ENCODE peak calls at places on chromosomes 2 and 18, in five cellular contexts. G is spleen, A is tibial artery, N is MG63, L is AG04450. J is an unnamed sample.

GRCh38 chr2:237692601-237693079 is 65.3 kb downstream of the LRRFIP1 start:
- DNase-seq in A (peak; percentile 80), G (peak; percentile 91), N (peak; percentile 53), L (no peak), J (peak; percentile 75)

GRCh38 chr2:232147440-232148077 is 186.0 kb downstream of the DIS3L2 start:
- DNase-seq in G (no peak), L (no peak), A (no peak), N (no peak), J (no peak)

GRCh38 chr2:100757621-100758394 is 62.1 kb upstream of the NPAS2 start:
- DNase-seq in G (no peak), L (peak; percentile 84), N (peak; percentile 68), A (no peak), J (no peak)

GRCh38 chr2:5150871-5151270 is 541.3 kb upstream of the SOX11 start:
- DNase-seq in A (no peak), N (no peak), G (no peak), L (no peak), J (no peak)

GRCh38 chr18:54296017-54296416 is 26.7 kb downstream of the POLI start:
- DNase-seq in G (no peak), A (no peak), L (no peak), N (no peak), J (no peak)

GRCh38 chr18:7871560-7872456 is 304.7 kb downstream of the PTPRM start:
- DNase-seq in N (no peak), L (no peak), A (no peak), G (no peak), J (no peak)

GRCh38 chr2:25982273-25982967 is at the start of gene KIF3C:
- DNase-seq in A (peak; percentile 72), N (peak; percentile 66), G (peak; percentile 93), L (no peak), J (peak; percentile 81)

GRCh38 chr18:8988262-8988871 is 114.1 kb upstream of the NDUFV2 start:
- DNase-seq in L (no peak), A (peak; percentile 73), N (peak; percentile 38), G (peak; percentile 81), J (peak; percentile 66)

GRCh38 chr18:80175451-80176235 is 66.6 kb downstream of the ADNP2 start:
- DNase-seq in N (no peak), L (no peak), A (peak; percentile 51), G (no peak), J (no peak)

GRCh38 chr2:23599691-23600090 is 214.7 kb downstream of the KLHL29 start:
- DNase-seq in L (no peak), N (no peak), G (peak; percentile 22), A (peak; percentile 20), J (no peak)

GRCh38 chr2:8300905-8301304 is 381.0 kb upstream of the ID2 start:
- DNase-seq in N (no peak), A (no peak), G (no peak), L (no peak), J (no peak)

GRCh38 chr2:237944302-237944701 is 22.5 kb upstream of the UBE2F start:
- DNase-seq in L (no peak), A (peak; percentile 47), G (no peak), N (no peak), J (no peak)

GRCh38 chr2:101012706-101013181 is 10.7 kb downstream of the RPL31 start:
- DNase-seq in A (no peak), G (no peak), N (no peak), L (no peak), J (no peak)

GRCh38 chr2:66364495-66364992 is 70.4 kb upstream of the MEIS1 start:
- DNase-seq in N (peak; percentile 63), A (no peak), L (no peak), G (no peak), J (no peak)

GRCh38 chr2:218745160-218745558 is 34.5 kb downstream of the TTLL4 start:
- DNase-seq in G (no peak), L (no peak), A (no peak), N (no peak), J (no peak)

GRCh38 chr2:55585451-55586079 is 31.9 kb downstream of the PPP4R3B start:
- DNase-seq in L (peak; percentile 13), N (no peak), A (no peak), G (no peak), J (no peak)

GRCh38 chr18:41378628-41379027 is 576.4 kb upstream of the PIK3C3 start:
- DNase-seq in A (no peak), L (peak; percentile 44), N (peak; percentile 7), G (no peak), J (no peak)

GRCh38 chr2:226895579-226895978 is 59.7 kb downstream of the RHBDD1 start:
- DNase-seq in G (no peak), A (no peak), L (no peak), N (no peak), J (no peak)

GRCh38 chr18:56235061-56235772 is 403.2 kb downstream of the TXNL1 start:
- DNase-seq in L (no peak), G (no peak), A (no peak), N (no peak), J (no peak)

GRCh38 chr18:13823707-13824395 is at the start of gene MC5R:
- DNase-seq in G (peak; percentile 91), L (no peak), N (peak; percentile 61), A (peak; percentile 72), J (peak; percentile 68)

GRCh38 chr2:228535396-228535795 is 353.9 kb upstream of the SPHKAP start:
- DNase-seq in L (no peak), G (no peak), A (no peak), N (no peak), J (no peak)

GRCh38 chr2:225090746-225091145 is 48.5 kb upstream of the DOCK10 start:
- DNase-seq in N (no peak), G (no peak), A (no peak), L (no peak), J (no peak)

GRCh38 chr2:42368817-42369550 is 8.0 kb upstream of the COX7A2L start:
- DNase-seq in A (no peak), G (no peak), L (no peak), N (no peak), J (no peak)

GRCh38 chr2:71711470-71711857 is 258.1 kb downstream of the DYSF start:
- DNase-seq in A (peak; percentile 67), L (no peak), N (peak; percentile 87), G (no peak), J (no peak)

GRCh38 chr2:65159921-65160320 is 30.0 kb upstream of the RAB1A start:
- DNase-seq in N (no peak), G (no peak), A (no peak), L (no peak), J (no peak)

GRCh38 chr2:26617259-26618083 is 23.7 kb downstream of the CIB4 start:
- DNase-seq in N (no peak), A (peak; percentile 39), L (no peak), G (peak; percentile 27), J (no peak)

GRCh38 chr18:23306842-23307241 is 146.2 kb upstream of the RIOK3 start:
- DNase-seq in N (no peak), G (no peak), A (no peak), L (no peak), J (no peak)

GRCh38 chr18:23302852-23303527 is 150.1 kb upstream of the RIOK3 start:
- DNase-seq in A (no peak), L (no peak), N (no peak), G (no peak), J (no peak)

GRCh38 chr18:23301971-23302370 is 151.1 kb upstream of the RIOK3 start:
- DNase-seq in N (no peak), G (no peak), L (no peak), A (no peak), J (no peak)

GRCh38 chr18:23300211-23300887 is 152.7 kb upstream of the RIOK3 start:
- DNase-seq in G (no peak), N (peak; percentile 52), L (no peak), A (no peak), J (no peak)

GRCh38 chr18:23302514-23302851 is 150.6 kb upstream of the RIOK3 start:
- DNase-seq in A (no peak), L (no peak), N (no peak), G (no peak), J (no peak)
- H3K9me3 ChIP-seq in A (no peaks in the 10 kb centered on the region), L (peaks cover 2% of the 10 kb centered on the region), N (no peaks in the 10 kb centered on the region), G (no peaks in the 10 kb centered on the region), J (no peaks in the 10 kb centered on the region)

DNA sequence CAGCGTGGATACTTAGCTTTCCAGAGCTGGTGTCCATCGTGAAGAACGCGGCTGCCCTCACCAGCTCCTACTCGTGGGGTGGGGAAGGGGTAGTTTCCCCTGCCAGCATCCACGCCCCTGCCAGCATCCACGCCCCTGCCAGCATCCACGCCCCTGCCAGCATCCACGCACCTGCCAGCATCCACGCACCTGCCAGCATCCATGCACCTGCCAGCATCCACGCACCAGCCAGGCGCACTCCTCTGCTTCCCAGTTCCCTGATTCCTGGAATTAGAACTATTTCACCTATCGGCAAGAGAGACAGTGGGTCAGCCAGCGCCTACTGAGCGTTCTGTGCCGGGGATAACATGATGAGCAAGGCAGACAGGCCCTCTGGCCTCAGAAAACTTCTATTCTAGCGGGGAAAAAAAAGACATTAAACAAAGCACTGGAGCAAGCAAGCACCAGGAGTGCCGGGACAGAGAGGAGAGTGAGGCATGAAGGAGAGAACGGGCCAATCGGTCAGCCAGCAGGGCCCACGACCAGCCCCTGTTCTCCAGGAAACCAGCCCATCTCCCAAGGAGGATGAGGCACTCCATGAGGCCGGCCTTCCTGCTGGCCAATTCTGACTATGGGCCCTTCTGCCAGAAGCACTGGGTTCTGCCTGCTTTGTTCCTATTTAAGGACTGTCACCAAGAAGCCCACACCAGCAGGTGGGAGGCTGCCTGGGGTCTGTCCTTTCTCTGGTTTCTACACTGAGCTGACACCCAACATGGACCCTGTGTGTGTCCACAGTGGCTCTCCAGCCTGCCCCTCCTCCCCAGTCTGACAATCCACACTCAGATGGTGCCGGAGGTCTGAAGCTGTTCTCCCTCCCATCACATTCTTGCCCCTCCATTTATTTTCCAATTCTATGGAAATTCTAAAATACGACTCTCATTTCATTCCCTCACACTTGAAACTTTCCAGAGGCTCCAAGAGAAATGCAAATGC is 78.4 kb upstream of the SALL3 start:
- DNase-seq in L (no peak), A (no peak), G (peak; percentile 54), N (no peak), J (no peak)
- H3K9me3 ChIP-seq in L (peaks cover 78% of the 10 kb centered on the region), A (no peaks in the 10 kb centered on the region), G (no peaks in the 10 kb centered on the region), N (no peaks in the 10 kb centered on the region), J (no peaks in the 10 kb centered on the region)

GRCh38 chr2:144747571-144747970 is 227.7 kb upstream of the ZEB2 start:
- DNase-seq in G (no peak), A (no peak), L (no peak), N (no peak), J (no peak)
- H3K9me3 ChIP-seq in G (no peaks in the 10 kb centered on the region), A (peaks cover 14% of the 10 kb centered on the region), L (peaks cover 7% of the 10 kb centered on the region), N (peaks cover 8% of the 10 kb centered on the region), J (peaks cover 32% of the 10 kb centered on the region)

GRCh38 chr2:185511925-185512324 is 226.7 kb upstream of the FSIP2 start:
- DNase-seq in G (no peak), L (no peak), N (no peak), A (no peak), J (no peak)
- H3K9me3 ChIP-seq in G (peaks cover 30% of the 10 kb centered on the region), L (peaks cover 6% of the 10 kb centered on the region), N (peaks cover 7% of the 10 kb centered on the region), A (peaks cover 23% of the 10 kb centered on the region), J (peaks cover 8% of the 10 kb centered on the region)

GRCh38 chr2:13682878-13683277 is 949.6 kb upstream of the LRATD1 start:
- DNase-seq in L (no peak), G (no peak), N (peak; percentile 35), A (no peak), J (no peak)

GRCh38 chr2:13681936-13682335 is 950.6 kb upstream of the LRATD1 start:
- DNase-seq in L (no peak), G (no peak), N (peak; percentile 35), A (no peak), J (no peak)

DNA sequence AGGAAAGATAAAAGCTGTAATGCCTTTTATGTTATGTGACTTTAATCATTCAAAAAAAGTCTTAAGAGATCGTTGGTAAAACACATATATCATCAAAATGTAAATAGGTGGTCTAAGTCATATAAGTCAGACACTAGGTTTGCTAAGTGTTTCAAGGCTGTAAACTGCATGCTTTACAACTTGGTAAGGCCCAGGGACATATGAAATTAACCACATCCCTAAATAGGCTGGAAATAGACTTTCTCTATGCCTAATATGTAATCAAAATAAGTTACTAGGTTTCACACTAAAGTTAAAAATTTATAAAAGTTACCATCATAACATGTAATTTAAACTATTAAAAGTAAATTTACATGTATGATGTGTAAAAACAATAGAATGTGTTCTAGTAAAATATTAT is 946.3 kb upstream of the LRATD1 start:
- DNase-seq in N (no peak), L (no peak), G (no peak), A (no peak), J (no peak)
- H3K9me3 ChIP-seq in N (peaks cover 20% of the 10 kb centered on the region), L (no peaks in the 10 kb centered on the region), G (peaks cover 7% of the 10 kb centered on the region), A (no peaks in the 10 kb centered on the region), J (no peaks in the 10 kb centered on the region)

J was measured in ascending aorta.